ENCODE peak calls at places on chromosomes 4 and X, in six cellular contexts. One of them, this sample, is unnamed.

GRCh38 chrX:115561605-115562491 is 874 bp downstream of the PLS3 start:
- DNase-seq in IMR-90: peak
- DNase-seq in psoas muscle: peak
- DNase-seq in ELF-1: peak
- DNase-seq in T-helper 9 cell: no peak
- DNase-seq in stimulated activated CD4-positive, alpha-beta T cell treated with anti-CD3 and anti-CD28 coated beads, Interleukin-15, amount 100 ng/mL, for 1 hour: no peak
- DNase-seq in this sample: no peak

GRCh38 chr4:121869841-121870822 is at the start of gene BBS7:
- DNase-seq in IMR-90: peak
- DNase-seq in psoas muscle: peak
- DNase-seq in ELF-1: peak
- DNase-seq in T-helper 9 cell: peak
- DNase-seq in stimulated activated CD4-positive, alpha-beta T cell treated with anti-CD3 and anti-CD28 coated beads, Interleukin-15, amount 100 ng/mL, for 1 hour: peak
- DNase-seq in this sample: peak

GRCh38 chr4:173243917-173244658 is 75.5 kb downstream of the GALNT7 start:
- DNase-seq in IMR-90: no peak
- DNase-seq in psoas muscle: no peak
- DNase-seq in ELF-1: no peak
- DNase-seq in T-helper 9 cell: no peak
- DNase-seq in stimulated activated CD4-positive, alpha-beta T cell treated with anti-CD3 and anti-CD28 coated beads, Interleukin-15, amount 100 ng/mL, for 1 hour: no peak
- DNase-seq in this sample: no peak

GRCh38 chr4:38310446-38311043 is 350.3 kb downstream of the PTTG2 start:
- DNase-seq in IMR-90: no peak
- DNase-seq in psoas muscle: no peak
- DNase-seq in ELF-1: no peak
- DNase-seq in T-helper 9 cell: peak
- DNase-seq in stimulated activated CD4-positive, alpha-beta T cell treated with anti-CD3 and anti-CD28 coated beads, Interleukin-15, amount 100 ng/mL, for 1 hour: peak
- DNase-seq in this sample: no peak

GRCh38 chrX:110219920-110220319 is 98.0 kb downstream of the AMMECR1 start:
- DNase-seq in IMR-90: peak
- DNase-seq in psoas muscle: no peak
- DNase-seq in ELF-1: no peak
- DNase-seq in T-helper 9 cell: no peak
- DNase-seq in stimulated activated CD4-positive, alpha-beta T cell treated with anti-CD3 and anti-CD28 coated beads, Interleukin-15, amount 100 ng/mL, for 1 hour: no peak
- DNase-seq in this sample: no peak

GRCh38 chr4:51885371-51885770 is 42.4 kb downstream of the DCUN1D4 start:
- DNase-seq in IMR-90: peak
- DNase-seq in psoas muscle: no peak
- DNase-seq in ELF-1: peak
- DNase-seq in T-helper 9 cell: no peak
- DNase-seq in stimulated activated CD4-positive, alpha-beta T cell treated with anti-CD3 and anti-CD28 coated beads, Interleukin-15, amount 100 ng/mL, for 1 hour: no peak
- DNase-seq in this sample: peak

GRCh38 chr4:24210332-24210902 is 320.6 kb upstream of the PPARGC1A start:
- DNase-seq in IMR-90: peak
- DNase-seq in psoas muscle: peak
- DNase-seq in ELF-1: no peak
- DNase-seq in T-helper 9 cell: no peak
- DNase-seq in stimulated activated CD4-positive, alpha-beta T cell treated with anti-CD3 and anti-CD28 coated beads, Interleukin-15, amount 100 ng/mL, for 1 hour: no peak
- DNase-seq in this sample: no peak

GRCh38 chr4:75321484-75321883 is 192.7 kb downstream of the RCHY1 start:
- DNase-seq in IMR-90: no peak
- DNase-seq in psoas muscle: no peak
- DNase-seq in ELF-1: no peak
- DNase-seq in T-helper 9 cell: no peak
- DNase-seq in stimulated activated CD4-positive, alpha-beta T cell treated with anti-CD3 and anti-CD28 coated beads, Interleukin-15, amount 100 ng/mL, for 1 hour: no peak
- DNase-seq in this sample: no peak

GRCh38 chrX:18855919-18856644 is 127.8 kb downstream of the PHKA2 start:
- DNase-seq in IMR-90: no peak
- DNase-seq in psoas muscle: no peak
- DNase-seq in ELF-1: no peak
- DNase-seq in T-helper 9 cell: no peak
- DNase-seq in stimulated activated CD4-positive, alpha-beta T cell treated with anti-CD3 and anti-CD28 coated beads, Interleukin-15, amount 100 ng/mL, for 1 hour: no peak
- DNase-seq in this sample: no peak

GRCh38 chr4:113435893-113436292 is 325.6 kb downstream of the CAMK2D start:
- DNase-seq in IMR-90: peak
- DNase-seq in psoas muscle: no peak
- DNase-seq in ELF-1: peak
- DNase-seq in T-helper 9 cell: no peak
- DNase-seq in stimulated activated CD4-positive, alpha-beta T cell treated with anti-CD3 and anti-CD28 coated beads, Interleukin-15, amount 100 ng/mL, for 1 hour: no peak
- DNase-seq in this sample: peak

GRCh38 chr4:83340692-83341343 is 6.2 kb upstream of the HPSE start:
- DNase-seq in IMR-90: no peak
- DNase-seq in psoas muscle: no peak
- DNase-seq in ELF-1: no peak
- DNase-seq in T-helper 9 cell: no peak
- DNase-seq in stimulated activated CD4-positive, alpha-beta T cell treated with anti-CD3 and anti-CD28 coated beads, Interleukin-15, amount 100 ng/mL, for 1 hour: no peak
- DNase-seq in this sample: no peak

GRCh38 chr4:147975902-147976301 is 244.0 kb downstream of the ARHGAP10 start:
- DNase-seq in IMR-90: peak
- DNase-seq in psoas muscle: no peak
- DNase-seq in ELF-1: no peak
- DNase-seq in T-helper 9 cell: no peak
- DNase-seq in stimulated activated CD4-positive, alpha-beta T cell treated with anti-CD3 and anti-CD28 coated beads, Interleukin-15, amount 100 ng/mL, for 1 hour: no peak
- DNase-seq in this sample: no peak

GRCh38 chr4:83191026-83191425 is 76.5 kb upstream of the PLAC8 start:
- DNase-seq in IMR-90: no peak
- DNase-seq in psoas muscle: no peak
- DNase-seq in ELF-1: no peak
- DNase-seq in T-helper 9 cell: no peak
- DNase-seq in stimulated activated CD4-positive, alpha-beta T cell treated with anti-CD3 and anti-CD28 coated beads, Interleukin-15, amount 100 ng/mL, for 1 hour: no peak
- DNase-seq in this sample: no peak

This sample was measured in HFF-Myc.